ENCODE peak calls at places on chromosomes 7 and 10, in four cellular contexts. U is endodermal cell, Q is GM12865, L is colonic mucosa. B is an unnamed sample.

GRCh38 chr7:129271500-129272355 is 46.9 kb downstream of the AHCYL2 start:
- DNase-seq in Q (peak), U (peak), L (peak), B (peak)

GRCh38 chr7:20311743-20312042 is 19.0 kb upstream of the ITGB8 start:
- DNase-seq in Q (no peak), L (no peak), U (no peak), B (no peak)

GRCh38 chr7:51062222-51062987 is 254.2 kb downstream of the COBL start:
- DNase-seq in U (peak), L (no peak), Q (no peak), B (no peak)

GRCh38 chr10:112624546-112625048 is 177.6 kb downstream of the VTI1A start:
- DNase-seq in U (no peak), Q (no peak), L (no peak), B (no peak)

GRCh38 chr7:23469150-23469960 is 936 bp downstream of the IGF2BP3 start:
- DNase-seq in L (no peak), U (peak), Q (peak), B (no peak)

GRCh38 chr7:4882742-4883351 is 669 bp downstream of the RADIL start:
- DNase-seq in U (peak), Q (no peak), L (no peak), B (no peak)

GRCh38 chr10:33001908-33002492 is 44.0 kb upstream of the ITGB1 start:
- DNase-seq in Q (no peak), U (no peak), L (no peak), B (no peak)

GRCh38 chr7:4962872-4963775 is 4.1 kb upstream of the MMD2 start:
- DNase-seq in L (no peak), Q (no peak), U (no peak), B (peak)

GRCh38 chr10:1063232-1063862 is 7.2 kb downstream of the WDR37 start:
- DNase-seq in U (no peak), L (no peak), Q (no peak), B (no peak)

GRCh38 chr7:87013841-87014191 is 45.6 kb downstream of the ELAPOR2 start:
- DNase-seq in L (no peak), U (no peak), Q (no peak), B (no peak)

GRCh38 chr10:117241541-117242462 is 888 bp downstream of the SLC18A2 start:
- DNase-seq in L (no peak), U (peak), Q (no peak), B (peak)
- H3K4me3 ChIP-seq in L (no peak), U (peak), Q (no peak), B (peak)

GRCh38 chr10:102704915-102705314 is 9.3 kb downstream of the ARL3 start:
- DNase-seq in Q (no peak), U (no peak), L (no peak), B (no peak)
- H3K4me3 ChIP-seq in Q (no peak), U (no peak), L (no peak), B (no peak)

DNA sequence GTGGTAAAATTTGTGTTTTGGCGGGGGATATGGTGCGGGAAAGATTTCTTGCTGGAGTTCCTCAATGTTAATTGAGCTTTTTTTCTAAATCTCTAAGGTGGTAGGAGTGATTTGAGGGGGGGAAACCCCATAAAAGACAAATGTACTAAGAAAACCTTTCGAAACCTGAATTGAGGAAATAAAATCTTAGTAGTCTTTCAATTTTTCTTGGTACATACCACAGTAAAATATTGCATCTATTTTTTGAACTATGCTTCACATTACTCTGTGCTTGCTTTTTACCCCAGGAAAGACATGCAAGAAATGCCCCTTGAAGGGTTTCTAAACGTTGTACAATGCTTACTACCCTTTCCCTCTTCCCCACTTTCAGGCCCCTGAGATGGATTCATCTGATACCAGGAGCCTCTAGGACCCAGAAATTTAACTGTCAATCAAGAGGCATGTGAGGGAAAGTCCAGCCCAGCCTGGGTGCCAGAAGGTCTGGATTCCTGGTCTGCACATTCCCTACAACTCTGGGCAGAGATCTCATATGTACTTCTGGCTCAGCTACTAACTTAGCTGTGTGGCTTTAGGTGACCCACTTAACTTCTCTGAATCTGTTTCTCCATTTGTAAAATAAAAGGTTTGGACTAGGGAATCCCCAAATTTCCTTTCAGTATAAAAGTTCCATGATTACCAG is 5.8 kb upstream of the PDCD4 start:
- DNase-seq in Q (peak), L (no peak), U (no peak), B (no peak)
- H3K4me3 ChIP-seq in Q (peak), L (no peak), U (no peak), B (no peak)

GRCh38 chr7:137538361-137538762 is 194.8 kb upstream of the PTN start:
- DNase-seq in U (no peak), Q (no peak), L (no peak), B (no peak)
- H3K4me3 ChIP-seq in U (no peak), Q (no peak), L (no peak), B (no peak)

GRCh38 chr7:1569016-1569415 is 816 bp downstream of the PSMG3 start:
- DNase-seq in U (no peak), Q (peak), L (peak), B (no peak)
- H3K4me3 ChIP-seq in U (peak), Q (peak), L (peak), B (peak)

DNA sequence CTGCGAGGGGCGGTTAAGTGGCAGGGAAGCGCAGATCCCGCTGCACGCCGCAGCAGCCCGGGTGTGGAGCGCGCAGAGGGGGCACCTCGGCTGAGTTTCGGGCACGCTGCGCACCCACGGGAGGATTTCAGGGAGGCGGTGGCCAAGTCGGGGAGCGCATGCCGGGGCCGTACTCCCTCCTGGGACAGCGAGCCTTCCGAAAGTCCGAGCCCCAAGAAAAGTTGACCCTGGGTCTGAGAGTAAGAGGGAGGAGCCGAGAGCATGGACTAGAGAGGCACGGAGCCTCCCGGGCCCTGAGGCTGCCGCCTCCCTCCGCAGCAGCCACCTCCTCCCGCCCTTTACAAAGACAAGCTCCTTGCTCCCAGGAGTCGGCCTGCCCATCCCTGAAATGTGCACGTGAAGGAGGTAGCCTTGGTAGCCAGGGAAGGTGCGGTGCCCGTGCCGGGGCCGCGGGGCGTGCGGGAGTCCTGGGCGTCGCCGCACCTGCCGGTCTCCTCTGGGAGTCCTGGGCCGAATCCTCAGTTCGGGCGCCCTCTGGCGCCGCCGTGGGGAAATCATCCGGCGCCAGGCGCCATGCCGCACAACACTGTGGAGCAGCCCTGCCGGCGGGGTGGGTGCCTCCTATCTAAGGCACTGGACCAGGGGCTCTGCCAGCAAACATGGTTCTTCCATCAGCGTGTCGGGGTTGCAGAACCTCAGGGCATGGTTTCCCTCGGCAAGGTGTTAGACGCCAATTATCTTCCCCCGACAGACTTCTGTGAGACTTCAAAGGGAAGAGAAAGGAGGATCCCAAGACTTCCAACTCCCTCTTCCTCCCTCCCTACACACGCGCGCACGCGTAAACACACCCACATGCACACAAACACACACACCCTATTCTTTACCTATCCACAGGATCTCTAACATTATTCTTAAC is 104.0 kb downstream of the TRIL start:
- DNase-seq in Q (peak), U (peak), L (peak), B (peak)
- H3K4me3 ChIP-seq in Q (peak), U (peak), L (peak), B (peak)

GRCh38 chr10:61944445-61945123 is 43.1 kb downstream of the ARID5B start:
- DNase-seq in U (no peak), L (no peak), Q (peak), B (no peak)
- H3K4me3 ChIP-seq in U (no peak), L (no peak), Q (peak), B (no peak)